ENCODE peak calls at places on chromosome 9, in six cellular contexts. Q is AG04450, W is GM12864, M is hepatocyte, D is fibroblast of mammary gland, K is Peyer's patch. U is an unnamed sample.

GRCh38 chr9:127415158-127415557 is 9.0 kb upstream of the ZNF79 start:
- DNase-seq in Q (no peak), W (no peak), M (no peak), D (no peak), K (no peak), U (no peak)

GRCh38 chr9:37436540-37436939 is 14.0 kb downstream of the GRHPR start:
- DNase-seq in Q (no peak), W (no peak), M (no peak), D (no peak), K (no peak), U (no peak)

GRCh38 chr9:33510264-33511183 is 13.5 kb upstream of the ANKRD18B start:
- DNase-seq in Q (no peak), W (no peak), M (peak; percentile 74), D (peak; percentile 65), K (peak; percentile 65), U (peak; percentile 26)

GRCh38 chr9:27801511-27801910 is 228.2 kb upstream of the C9orf72 start:
- DNase-seq in Q (no peak), W (no peak), M (no peak), D (no peak), K (no peak), U (no peak)

GRCh38 chr9:99465231-99465891 is 243.3 kb downstream of the SEC61B start:
- DNase-seq in Q (no peak), W (no peak), M (no peak), D (no peak), K (no peak), U (no peak)

GRCh38 chr9:28899926-28900325 is 1326.6 kb upstream of the C9orf72 start:
- DNase-seq in Q (no peak), W (no peak), M (no peak), D (no peak), K (no peak), U (no peak)

GRCh38 chr9:126860757-126861466 is 473 bp downstream of the ZBTB34 start:
- DNase-seq in Q (no peak), W (no peak), M (no peak), D (no peak), K (peak; percentile 58), U (no peak)

GRCh38 chr9:35923927-35924763 is 14.9 kb downstream of the SPAAR start:
- DNase-seq in Q (peak; percentile 76), W (no peak), M (peak; percentile 57), D (peak; percentile 96), K (no peak), U (no peak)

GRCh38 chr9:138059196-138059595 is 181.6 kb downstream of the CACNA1B start:
- DNase-seq in Q (no peak), W (no peak), M (no peak), D (no peak), K (no peak), U (no peak)

GRCh38 chr9:116959775-116960174 is 272.7 kb downstream of the TRIM32 start:
- DNase-seq in Q (no peak), W (no peak), M (peak; percentile 32), D (no peak), K (no peak), U (no peak)

GRCh38 chr9:38066907-38067610 is 2.0 kb downstream of the SHB start:
- DNase-seq in Q (no peak), W (no peak), M (peak; percentile 46), D (no peak), K (peak; percentile 75), U (peak; percentile 23)

GRCh38 chr9:19379697-19380046 is 364 bp downstream of the RPS6 start:
- DNase-seq in Q (no peak), W (no peak), M (peak; percentile 44), D (peak; percentile 19), K (peak; percentile 64), U (no peak)

GRCh38 chr9:97703437-97704326 is 6.5 kb upstream of the XPA start:
- DNase-seq in Q (no peak), W (no peak), M (peak; percentile 74), D (peak; percentile 92), K (peak; percentile 61), U (no peak)

GRCh38 chr9:123102380-123103113 is 69.1 kb downstream of the GPR21 start:
- DNase-seq in Q (peak; percentile 1), W (no peak), M (no peak), D (no peak), K (no peak), U (no peak)

GRCh38 chr9:126569036-126569435 is 44.7 kb upstream of the LMX1B start:
- DNase-seq in Q (no peak), W (no peak), M (no peak), D (peak; percentile 28), K (no peak), U (no peak)

GRCh38 chr9:23044549-23044948 is 597.9 kb downstream of the DMRTA1 start:
- DNase-seq in Q (no peak), W (no peak), M (no peak), D (no peak), K (no peak), U (no peak)

GRCh38 chr9:97615439-97616072 is 17.6 kb downstream of the TSTD2 start:
- DNase-seq in Q (peak; percentile 32), W (no peak), M (peak; percentile 79), D (peak; percentile 63), K (peak; percentile 84), U (no peak)

GRCh38 chr9:30172206-30172605 is 2212.2 kb upstream of the ACO1 start:
- DNase-seq in Q (no peak), W (no peak), M (no peak), D (no peak), K (no peak), U (no peak)

GRCh38 chr9:127545196-127546124 is 66.6 kb upstream of the STXBP1 start:
- DNase-seq in Q (no peak), W (no peak), M (peak; percentile 82), D (peak; percentile 60), K (peak; percentile 61), U (no peak)

GRCh38 chr9:14846871-14847311 is 63.3 kb downstream of the FREM1 start:
- DNase-seq in Q (no peak), W (peak; percentile 8), M (peak; percentile 42), D (peak; percentile 43), K (peak; percentile 71), U (peak; percentile 16)

GRCh38 chr9:38362912-38363588 is 29.5 kb upstream of the ALDH1B1 start:
- DNase-seq in Q (peak; percentile 67), W (no peak), M (peak; percentile 76), D (peak; percentile 88), K (peak; percentile 48), U (no peak)

GRCh38 chr9:136311037-136311432 is 7.1 kb upstream of the CCDC187 start:
- DNase-seq in Q (no peak), W (no peak), M (no peak), D (no peak), K (no peak), U (no peak)

GRCh38 chr9:69472101-69472625 is 147.1 kb downstream of the ENTREP1 start:
- DNase-seq in Q (no peak), W (no peak), M (no peak), D (no peak), K (no peak), U (no peak)

GRCh38 chr9:20476912-20477311 is 145.4 kb downstream of the MLLT3 start:
- DNase-seq in Q (no peak), W (no peak), M (peak; percentile 50), D (no peak), K (no peak), U (no peak)

GRCh38 chr9:127570533-127571111 is 41.5 kb upstream of the STXBP1 start:
- DNase-seq in Q (no peak), W (no peak), M (no peak), D (no peak), K (no peak), U (no peak)

GRCh38 chr9:132090771-132091170 is 11.1 kb upstream of the MED27 start:
- DNase-seq in Q (no peak), W (no peak), M (no peak), D (peak; percentile 90), K (no peak), U (no peak)

GRCh38 chr9:127158995-127159801 is 36.8 kb upstream of the ANGPTL2 start:
- DNase-seq in Q (peak; percentile 60), W (no peak), M (peak; percentile 82), D (peak; percentile 94), K (peak; percentile 82), U (no peak)

GRCh38 chr9:126708178-126708577 is 94.5 kb downstream of the LMX1B start:
- DNase-seq in Q (no peak), W (no peak), M (peak; percentile 3), D (no peak), K (peak; percentile 30), U (no peak)

GRCh38 chr9:36802171-36802920 is 229.7 kb downstream of the MELK start:
- DNase-seq in Q (peak; percentile 4), W (no peak), M (no peak), D (peak; percentile 30), K (no peak), U (no peak)

GRCh38 chr9:115649991-115650472 is 503.6 kb upstream of the PAPPA start:
- DNase-seq in Q (peak; percentile 87), W (no peak), M (peak; percentile 51), D (peak; percentile 97), K (peak; percentile 68), U (no peak)

GRCh38 chr9:18493361-18494015 is 19.5 kb downstream of the ADAMTSL1 start:
- DNase-seq in Q (no peak), W (no peak), M (no peak), D (peak; percentile 92), K (no peak), U (no peak)

DNA sequence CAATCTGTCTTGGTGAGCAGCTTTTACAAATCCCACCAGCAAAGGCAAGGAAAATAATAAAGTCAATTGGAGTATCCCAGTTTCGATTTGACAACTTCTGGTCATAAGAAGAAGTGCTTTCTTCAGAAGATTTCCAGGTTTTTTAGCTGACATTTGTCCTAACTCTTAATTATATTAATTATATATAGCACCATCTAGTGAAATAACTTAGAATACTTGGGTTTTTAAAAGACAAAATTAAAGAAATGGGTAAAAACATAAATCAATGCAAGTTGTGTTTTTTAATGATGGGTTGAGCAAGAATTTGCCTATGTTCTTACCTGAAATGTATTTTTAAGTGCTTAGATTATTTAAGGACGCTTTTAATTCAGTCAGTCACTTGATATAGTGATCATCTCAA is 421.8 kb downstream of the ACTL7B start:
- DNase-seq in Q (no peak), W (no peak), M (no peak), D (no peak), K (no peak), U (no peak)
- TF ChIP-seq CTCF in Q (no peak), W (no peak), M (peak; percentile 12), D (no peak), K (no peak), U (no peak)

GRCh38 chr9:134416385-134417022 is 90.2 kb downstream of the RXRA start:
- DNase-seq in Q (no peak), W (no peak), M (no peak), D (no peak), K (no peak), U (no peak)
- TF ChIP-seq CTCF in Q (no peak), W (no peak), M (no peak), D (no peak), K (no peak), U (no peak)

GRCh38 chr9:90726215-90726614 is 75.4 kb upstream of the SYK start:
- DNase-seq in Q (no peak), W (no peak), M (no peak), D (no peak), K (no peak), U (no peak)
- TF ChIP-seq CTCF in Q (no peak), W (peak; percentile 29), M (no peak), D (no peak), K (no peak), U (no peak)

GRCh38 chr9:108535526-108535925 is 320.3 kb downstream of the ACTL7B start:
- DNase-seq in Q (no peak), W (no peak), M (no peak), D (peak; percentile 50), K (peak; percentile 51), U (no peak)
- TF ChIP-seq CTCF in Q (peak; percentile 46), W (peak; percentile 59), M (peak; percentile 27), D (peak; percentile 52), K (no peak), U (no peak)